ENCODE peak calls at places on chromosomes 6 and 20, in five cellular contexts. One of them, this sample, is unnamed.

GRCh38 chr20:16007978-16008377 is 565.3 kb downstream of the KIF16B start:
- DNase-seq in sigmoid colon: no peak
- DNase-seq in renal cortical epithelial cell: no peak
- DNase-seq in progenitor cell of endocrine pancreas: no peak
- DNase-seq in left ventricle myocardium superior: no peak
- DNase-seq in this sample: no peak

GRCh38 chr6:159279790-159280277 is 110.6 kb downstream of the FNDC1 start:
- DNase-seq in sigmoid colon: no peak
- DNase-seq in renal cortical epithelial cell: no peak
- DNase-seq in progenitor cell of endocrine pancreas: no peak
- DNase-seq in left ventricle myocardium superior: no peak
- DNase-seq in this sample: no peak

GRCh38 chr20:51372176-51372803 is 170.2 kb downstream of the NFATC2 start:
- DNase-seq in sigmoid colon: peak; percentile 81
- DNase-seq in renal cortical epithelial cell: peak; percentile 33
- DNase-seq in progenitor cell of endocrine pancreas: peak; percentile 68
- DNase-seq in left ventricle myocardium superior: peak; percentile 76
- DNase-seq in this sample: no peak

GRCh38 chr20:31560094-31560899 is 44.8 kb upstream of the ID1 start:
- DNase-seq in sigmoid colon: peak; percentile 81
- DNase-seq in renal cortical epithelial cell: peak; percentile 82
- DNase-seq in progenitor cell of endocrine pancreas: peak; percentile 67
- DNase-seq in left ventricle myocardium superior: peak; percentile 73
- DNase-seq in this sample: peak; percentile 89

GRCh38 chr6:166542580-166542912 is 43.9 kb downstream of the RAMACL start:
- DNase-seq in sigmoid colon: no peak
- DNase-seq in renal cortical epithelial cell: peak; percentile 48
- DNase-seq in progenitor cell of endocrine pancreas: no peak
- DNase-seq in left ventricle myocardium superior: no peak
- DNase-seq in this sample: no peak

GRCh38 chr6:23633986-23634385 is 492.0 kb upstream of the NRSN1 start:
- DNase-seq in sigmoid colon: no peak
- DNase-seq in renal cortical epithelial cell: no peak
- DNase-seq in progenitor cell of endocrine pancreas: no peak
- DNase-seq in left ventricle myocardium superior: no peak
- DNase-seq in this sample: no peak

GRCh38 chr6:166005846-166006592 is 161.6 kb downstream of the TBXT start:
- DNase-seq in sigmoid colon: peak; percentile 88
- DNase-seq in renal cortical epithelial cell: peak; percentile 72
- DNase-seq in progenitor cell of endocrine pancreas: peak; percentile 36
- DNase-seq in left ventricle myocardium superior: peak; percentile 82
- DNase-seq in this sample: no peak

GRCh38 chr20:41391587-41392001 is 25.0 kb upstream of the EMILIN3 start:
- DNase-seq in sigmoid colon: no peak
- DNase-seq in renal cortical epithelial cell: no peak
- DNase-seq in progenitor cell of endocrine pancreas: no peak
- DNase-seq in left ventricle myocardium superior: no peak
- DNase-seq in this sample: no peak

GRCh38 chr20:41418031-41418430 is 51.4 kb upstream of the EMILIN3 start:
- DNase-seq in sigmoid colon: no peak
- DNase-seq in renal cortical epithelial cell: no peak
- DNase-seq in progenitor cell of endocrine pancreas: no peak
- DNase-seq in left ventricle myocardium superior: no peak
- DNase-seq in this sample: no peak

This sample was measured in RWPE2.